ENCODE peak calls at places on chromosome 3, in ten cellular contexts. One of them, this sample, is unnamed.

GRCh38 chr3:47583320-47584075 is 4.8 kb upstream of the CSPG5 start:
- DNase-seq in foreskin fibroblast: peak; percentile 57
- DNase-seq in CD8-positive, alpha-beta T cell: no peak
- DNase-seq in suprapubic skin: no peak
- DNase-seq in left ventricle myocardium inferior: no peak
- DNase-seq in lung: no peak
- DNase-seq in stomach: no peak
- DNase-seq in body of pancreas: no peak
- DNase-seq in astrocyte of the spinal cord: no peak
- DNase-seq in fibroblast of villous mesenchyme: no peak
- DNase-seq in this sample: no peak

GRCh38 chr3:194481103-194481502 is 5.7 kb downstream of the ATP13A3 start:
- DNase-seq in foreskin fibroblast: peak; percentile 76
- DNase-seq in CD8-positive, alpha-beta T cell: no peak
- DNase-seq in suprapubic skin: no peak
- DNase-seq in left ventricle myocardium inferior: no peak
- DNase-seq in lung: no peak
- DNase-seq in stomach: no peak
- DNase-seq in body of pancreas: no peak
- DNase-seq in astrocyte of the spinal cord: peak; percentile 68
- DNase-seq in fibroblast of villous mesenchyme: peak; percentile 81
- DNase-seq in this sample: no peak

GRCh38 chr3:32104492-32104891 is 1.9 kb upstream of the GPD1L start:
- DNase-seq in foreskin fibroblast: peak; percentile 8
- DNase-seq in CD8-positive, alpha-beta T cell: no peak
- DNase-seq in suprapubic skin: no peak
- DNase-seq in left ventricle myocardium inferior: no peak
- DNase-seq in lung: no peak
- DNase-seq in stomach: no peak
- DNase-seq in body of pancreas: no peak
- DNase-seq in astrocyte of the spinal cord: no peak
- DNase-seq in fibroblast of villous mesenchyme: no peak
- DNase-seq in this sample: no peak

GRCh38 chr3:156678216-156678615 is 3.8 kb downstream of the TIPARP start:
- DNase-seq in foreskin fibroblast: no peak
- DNase-seq in CD8-positive, alpha-beta T cell: no peak
- DNase-seq in suprapubic skin: no peak
- DNase-seq in left ventricle myocardium inferior: no peak
- DNase-seq in lung: no peak
- DNase-seq in stomach: no peak
- DNase-seq in body of pancreas: no peak
- DNase-seq in astrocyte of the spinal cord: no peak
- DNase-seq in fibroblast of villous mesenchyme: no peak
- DNase-seq in this sample: no peak

GRCh38 chr3:191239439-191240035 is 40.5 kb downstream of the OSTN start:
- DNase-seq in foreskin fibroblast: peak; percentile 22
- DNase-seq in CD8-positive, alpha-beta T cell: no peak
- DNase-seq in suprapubic skin: no peak
- DNase-seq in left ventricle myocardium inferior: no peak
- DNase-seq in lung: no peak
- DNase-seq in stomach: no peak
- DNase-seq in body of pancreas: no peak
- DNase-seq in astrocyte of the spinal cord: no peak
- DNase-seq in fibroblast of villous mesenchyme: no peak
- DNase-seq in this sample: no peak

GRCh38 chr3:188348445-188349244 is 194.7 kb downstream of the LPP start:
- DNase-seq in foreskin fibroblast: peak; percentile 91
- DNase-seq in CD8-positive, alpha-beta T cell: no peak
- DNase-seq in suprapubic skin: peak; percentile 75
- DNase-seq in left ventricle myocardium inferior: peak; percentile 84
- DNase-seq in lung: no peak
- DNase-seq in stomach: peak; percentile 73
- DNase-seq in body of pancreas: peak; percentile 73
- DNase-seq in astrocyte of the spinal cord: peak; percentile 94
- DNase-seq in fibroblast of villous mesenchyme: peak; percentile 95
- DNase-seq in this sample: no peak

GRCh38 chr3:46705751-46706572 is 4.8 kb downstream of the TMIE start:
- DNase-seq in foreskin fibroblast: peak; percentile 81
- DNase-seq in CD8-positive, alpha-beta T cell: no peak
- DNase-seq in suprapubic skin: peak; percentile 50
- DNase-seq in left ventricle myocardium inferior: peak; percentile 13
- DNase-seq in lung: no peak
- DNase-seq in stomach: no peak
- DNase-seq in body of pancreas: no peak
- DNase-seq in astrocyte of the spinal cord: peak; percentile 43
- DNase-seq in fibroblast of villous mesenchyme: peak; percentile 51
- DNase-seq in this sample: peak; percentile 46

GRCh38 chr3:72887378-72887722 is 496 bp upstream of the GXYLT2 start:
- DNase-seq in foreskin fibroblast: peak; percentile 31
- DNase-seq in CD8-positive, alpha-beta T cell: no peak
- DNase-seq in suprapubic skin: no peak
- DNase-seq in left ventricle myocardium inferior: no peak
- DNase-seq in lung: no peak
- DNase-seq in stomach: no peak
- DNase-seq in body of pancreas: no peak
- DNase-seq in astrocyte of the spinal cord: peak; percentile 50
- DNase-seq in fibroblast of villous mesenchyme: no peak
- DNase-seq in this sample: no peak

GRCh38 chr3:10417849-10418248 is 87.5 kb downstream of the ATP2B2 start:
- DNase-seq in foreskin fibroblast: peak; percentile 35
- DNase-seq in CD8-positive, alpha-beta T cell: no peak
- DNase-seq in suprapubic skin: no peak
- DNase-seq in left ventricle myocardium inferior: no peak
- DNase-seq in lung: no peak
- DNase-seq in stomach: no peak
- DNase-seq in body of pancreas: no peak
- DNase-seq in astrocyte of the spinal cord: peak; percentile 16
- DNase-seq in fibroblast of villous mesenchyme: peak; percentile 13
- DNase-seq in this sample: no peak
- TF ChIP-seq CTCF in foreskin fibroblast: peak; percentile 15
- TF ChIP-seq CTCF in CD8-positive, alpha-beta T cell: no peak
- TF ChIP-seq CTCF in suprapubic skin: no peak
- TF ChIP-seq CTCF in left ventricle myocardium inferior: peak; percentile 16
- TF ChIP-seq CTCF in lung: no peak
- TF ChIP-seq CTCF in stomach: no peak
- TF ChIP-seq CTCF in body of pancreas: peak; percentile 26
- TF ChIP-seq CTCF in astrocyte of the spinal cord: peak; percentile 16
- TF ChIP-seq CTCF in fibroblast of villous mesenchyme: no peak
- TF ChIP-seq CTCF in this sample: no peak

GRCh38 chr3:196163687-196164493 is 47.3 kb downstream of the ZDHHC19 start:
- DNase-seq in foreskin fibroblast: no peak
- DNase-seq in CD8-positive, alpha-beta T cell: no peak
- DNase-seq in suprapubic skin: no peak
- DNase-seq in left ventricle myocardium inferior: peak; percentile 46
- DNase-seq in lung: peak; percentile 54
- DNase-seq in stomach: no peak
- DNase-seq in body of pancreas: no peak
- DNase-seq in astrocyte of the spinal cord: no peak
- DNase-seq in fibroblast of villous mesenchyme: peak; percentile 91
- DNase-seq in this sample: peak; percentile 72

GRCh38 chr3:196168808-196169391 is 42.3 kb downstream of the ZDHHC19 start:
- DNase-seq in foreskin fibroblast: no peak
- DNase-seq in CD8-positive, alpha-beta T cell: no peak
- DNase-seq in suprapubic skin: no peak
- DNase-seq in left ventricle myocardium inferior: no peak
- DNase-seq in lung: no peak
- DNase-seq in stomach: peak; percentile 82
- DNase-seq in body of pancreas: peak; percentile 79
- DNase-seq in astrocyte of the spinal cord: peak; percentile 29
- DNase-seq in fibroblast of villous mesenchyme: no peak
- DNase-seq in this sample: no peak

GRCh38 chr3:196165850-196166249 is 45.4 kb downstream of the ZDHHC19 start:
- DNase-seq in foreskin fibroblast: no peak
- DNase-seq in CD8-positive, alpha-beta T cell: no peak
- DNase-seq in suprapubic skin: no peak
- DNase-seq in left ventricle myocardium inferior: no peak
- DNase-seq in lung: no peak
- DNase-seq in stomach: no peak
- DNase-seq in body of pancreas: no peak
- DNase-seq in astrocyte of the spinal cord: no peak
- DNase-seq in fibroblast of villous mesenchyme: no peak
- DNase-seq in this sample: peak; percentile 14

GRCh38 chr3:196164576-196164975 is 46.6 kb downstream of the ZDHHC19 start:
- DNase-seq in foreskin fibroblast: no peak
- DNase-seq in CD8-positive, alpha-beta T cell: no peak
- DNase-seq in suprapubic skin: no peak
- DNase-seq in left ventricle myocardium inferior: no peak
- DNase-seq in lung: no peak
- DNase-seq in stomach: no peak
- DNase-seq in body of pancreas: no peak
- DNase-seq in astrocyte of the spinal cord: no peak
- DNase-seq in fibroblast of villous mesenchyme: no peak
- DNase-seq in this sample: no peak

DNA sequence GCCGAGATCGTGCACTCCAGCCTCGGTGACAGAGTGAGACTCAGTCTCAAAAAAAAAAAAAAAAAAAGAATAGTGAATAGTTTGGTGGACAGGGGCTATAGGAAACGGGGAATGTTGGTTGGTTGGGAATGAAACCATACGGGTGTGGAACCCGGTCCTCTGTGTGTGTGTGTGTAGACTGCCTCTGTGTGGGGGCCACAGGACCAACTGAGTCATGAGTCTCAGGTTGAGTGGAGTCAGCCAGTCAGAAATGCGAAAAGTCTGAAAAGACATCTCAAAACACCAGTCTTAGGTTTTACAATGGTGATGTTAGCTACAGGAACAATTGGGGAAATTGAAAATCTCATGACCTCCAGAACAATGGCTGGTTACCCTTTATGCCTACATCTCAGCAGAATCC is 44.5 kb downstream of the ZDHHC19 start:
- DNase-seq in foreskin fibroblast: no peak
- DNase-seq in CD8-positive, alpha-beta T cell: no peak
- DNase-seq in suprapubic skin: no peak
- DNase-seq in left ventricle myocardium inferior: no peak
- DNase-seq in lung: no peak
- DNase-seq in stomach: no peak
- DNase-seq in body of pancreas: no peak
- DNase-seq in astrocyte of the spinal cord: no peak
- DNase-seq in fibroblast of villous mesenchyme: no peak
- DNase-seq in this sample: no peak
- H3K4me3 ChIP-seq in foreskin fibroblast: no peak overlapping the region
- H3K4me3 ChIP-seq in CD8-positive, alpha-beta T cell: no peak overlapping the region
- H3K4me3 ChIP-seq in suprapubic skin: no peak overlapping the region
- H3K4me3 ChIP-seq in left ventricle myocardium inferior: no peak overlapping the region
- H3K4me3 ChIP-seq in lung: no peak overlapping the region
- H3K4me3 ChIP-seq in stomach: no peak overlapping the region
- H3K4me3 ChIP-seq in body of pancreas: no peak overlapping the region
- H3K4me3 ChIP-seq in astrocyte of the spinal cord: no peak overlapping the region
- H3K4me3 ChIP-seq in fibroblast of villous mesenchyme: no peak overlapping the region
- H3K4me3 ChIP-seq in this sample: no peak overlapping the region

GRCh38 chr3:16513141-16514020 is at the start of gene RFTN1:
- DNase-seq in foreskin fibroblast: peak; percentile 89
- DNase-seq in CD8-positive, alpha-beta T cell: peak; percentile 30
- DNase-seq in suprapubic skin: peak; percentile 73
- DNase-seq in left ventricle myocardium inferior: peak; percentile 64
- DNase-seq in lung: peak; percentile 63
- DNase-seq in stomach: peak; percentile 31
- DNase-seq in body of pancreas: peak; percentile 17
- DNase-seq in astrocyte of the spinal cord: peak; percentile 60
- DNase-seq in fibroblast of villous mesenchyme: peak; percentile 69
- DNase-seq in this sample: peak; percentile 53

GRCh38 chr3:16512435-16513140 is 911 bp downstream of the RFTN1 start:
- DNase-seq in foreskin fibroblast: peak; percentile 68
- DNase-seq in CD8-positive, alpha-beta T cell: peak; percentile 31
- DNase-seq in suprapubic skin: peak; percentile 71
- DNase-seq in left ventricle myocardium inferior: peak; percentile 67
- DNase-seq in lung: peak; percentile 61
- DNase-seq in stomach: peak; percentile 26
- DNase-seq in body of pancreas: peak; percentile 20
- DNase-seq in astrocyte of the spinal cord: peak; percentile 20
- DNase-seq in fibroblast of villous mesenchyme: peak; percentile 43
- DNase-seq in this sample: peak; percentile 37

GRCh38 chr3:16509721-16510619 is 3.5 kb downstream of the RFTN1 start:
- DNase-seq in foreskin fibroblast: no peak
- DNase-seq in CD8-positive, alpha-beta T cell: no peak
- DNase-seq in suprapubic skin: no peak
- DNase-seq in left ventricle myocardium inferior: no peak
- DNase-seq in lung: no peak
- DNase-seq in stomach: no peak
- DNase-seq in body of pancreas: no peak
- DNase-seq in astrocyte of the spinal cord: no peak
- DNase-seq in fibroblast of villous mesenchyme: no peak
- DNase-seq in this sample: no peak

GRCh38 chr3:16510620-16511319 is 2.7 kb downstream of the RFTN1 start:
- DNase-seq in foreskin fibroblast: no peak
- DNase-seq in CD8-positive, alpha-beta T cell: no peak
- DNase-seq in suprapubic skin: no peak
- DNase-seq in left ventricle myocardium inferior: no peak
- DNase-seq in lung: no peak
- DNase-seq in stomach: no peak
- DNase-seq in body of pancreas: no peak
- DNase-seq in astrocyte of the spinal cord: no peak
- DNase-seq in fibroblast of villous mesenchyme: no peak
- DNase-seq in this sample: no peak

DNA sequence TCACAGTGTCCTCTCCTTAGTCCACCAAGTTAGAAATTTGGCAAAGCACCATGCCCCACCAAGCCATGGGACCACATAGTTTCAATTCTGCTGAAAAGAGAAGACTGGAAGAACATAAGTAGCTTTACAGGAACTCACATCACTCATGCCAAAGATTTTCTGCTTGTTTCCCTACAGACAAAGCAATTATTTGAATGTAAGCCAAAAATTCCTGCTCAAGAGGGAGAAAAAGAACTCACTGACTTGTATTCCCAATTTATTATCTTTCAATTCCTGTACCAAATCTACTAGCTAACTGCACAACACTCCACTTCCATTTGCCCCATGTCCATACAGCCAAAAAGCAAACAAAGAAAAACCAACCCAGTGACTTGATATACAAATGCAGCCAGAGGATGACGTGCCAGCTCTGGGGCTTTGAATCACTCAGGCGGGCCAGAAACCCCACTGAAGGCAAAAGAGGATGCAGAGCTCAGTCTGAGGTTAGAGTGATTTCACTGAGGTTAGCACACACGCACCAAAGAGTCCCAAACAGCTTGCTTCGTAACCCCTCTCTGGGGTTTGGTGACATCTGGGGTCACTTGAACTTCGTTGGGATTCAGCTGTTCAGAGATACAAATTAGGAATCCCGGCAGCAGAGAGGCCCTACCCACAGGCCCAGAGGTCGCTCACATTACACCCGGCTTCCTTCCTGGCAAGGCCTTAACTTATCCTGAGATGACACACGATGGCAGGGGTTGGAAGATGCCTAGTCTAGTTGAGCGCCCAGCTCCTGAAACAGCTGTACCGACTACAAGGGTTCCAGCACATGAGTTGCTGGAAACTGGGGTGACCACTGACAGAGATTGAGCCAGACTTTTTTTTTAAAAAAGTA is 1.7 kb downstream of the RFTN1 start:
- DNase-seq in foreskin fibroblast: peak; percentile 89
- DNase-seq in CD8-positive, alpha-beta T cell: peak; percentile 64
- DNase-seq in suprapubic skin: peak; percentile 80
- DNase-seq in left ventricle myocardium inferior: peak; percentile 62
- DNase-seq in lung: peak; percentile 53
- DNase-seq in stomach: peak; percentile 56
- DNase-seq in body of pancreas: peak; percentile 28
- DNase-seq in astrocyte of the spinal cord: peak; percentile 89
- DNase-seq in fibroblast of villous mesenchyme: peak; percentile 88
- DNase-seq in this sample: peak; percentile 77
- TF ChIP-seq CTCF in foreskin fibroblast: no peak
- TF ChIP-seq CTCF in CD8-positive, alpha-beta T cell: no peak
- TF ChIP-seq CTCF in suprapubic skin: no peak
- TF ChIP-seq CTCF in left ventricle myocardium inferior: no peak
- TF ChIP-seq CTCF in lung: no peak
- TF ChIP-seq CTCF in stomach: no peak
- TF ChIP-seq CTCF in body of pancreas: no peak
- TF ChIP-seq CTCF in astrocyte of the spinal cord: no peak
- TF ChIP-seq CTCF in fibroblast of villous mesenchyme: no peak
- TF ChIP-seq CTCF in this sample: no peak

GRCh38 chr3:112638327-112639020 is 2.5 kb downstream of the CCDC80 start:
- DNase-seq in foreskin fibroblast: no peak
- DNase-seq in CD8-positive, alpha-beta T cell: no peak
- DNase-seq in suprapubic skin: peak; percentile 79
- DNase-seq in left ventricle myocardium inferior: peak; percentile 39
- DNase-seq in lung: no peak
- DNase-seq in stomach: no peak
- DNase-seq in body of pancreas: no peak
- DNase-seq in astrocyte of the spinal cord: no peak
- DNase-seq in fibroblast of villous mesenchyme: no peak
- DNase-seq in this sample: no peak

GRCh38 chr3:112639451-112640332 is 1.3 kb downstream of the CCDC80 start:
- DNase-seq in foreskin fibroblast: no peak
- DNase-seq in CD8-positive, alpha-beta T cell: no peak
- DNase-seq in suprapubic skin: peak; percentile 67
- DNase-seq in left ventricle myocardium inferior: no peak
- DNase-seq in lung: no peak
- DNase-seq in stomach: no peak
- DNase-seq in body of pancreas: no peak
- DNase-seq in astrocyte of the spinal cord: no peak
- DNase-seq in fibroblast of villous mesenchyme: no peak
- DNase-seq in this sample: no peak

GRCh38 chr3:112640333-112640863 is 545 bp downstream of the CCDC80 start:
- DNase-seq in foreskin fibroblast: peak; percentile 91
- DNase-seq in CD8-positive, alpha-beta T cell: no peak
- DNase-seq in suprapubic skin: no peak
- DNase-seq in left ventricle myocardium inferior: no peak
- DNase-seq in lung: no peak
- DNase-seq in stomach: no peak
- DNase-seq in body of pancreas: no peak
- DNase-seq in astrocyte of the spinal cord: peak; percentile 81
- DNase-seq in fibroblast of villous mesenchyme: peak; percentile 93
- DNase-seq in this sample: no peak

GRCh38 chr3:112635674-112636073 is 5.3 kb downstream of the CCDC80 start:
- DNase-seq in foreskin fibroblast: peak; percentile 88
- DNase-seq in CD8-positive, alpha-beta T cell: no peak
- DNase-seq in suprapubic skin: no peak
- DNase-seq in left ventricle myocardium inferior: no peak
- DNase-seq in lung: no peak
- DNase-seq in stomach: no peak
- DNase-seq in body of pancreas: no peak
- DNase-seq in astrocyte of the spinal cord: peak; percentile 91
- DNase-seq in fibroblast of villous mesenchyme: peak; percentile 93
- DNase-seq in this sample: no peak

GRCh38 chr3:112637700-112638099 is 3.2 kb downstream of the CCDC80 start:
- DNase-seq in foreskin fibroblast: no peak
- DNase-seq in CD8-positive, alpha-beta T cell: no peak
- DNase-seq in suprapubic skin: no peak
- DNase-seq in left ventricle myocardium inferior: no peak
- DNase-seq in lung: no peak
- DNase-seq in stomach: no peak
- DNase-seq in body of pancreas: no peak
- DNase-seq in astrocyte of the spinal cord: no peak
- DNase-seq in fibroblast of villous mesenchyme: no peak
- DNase-seq in this sample: no peak
- H3K4me3 ChIP-seq in foreskin fibroblast: peak overlapping the region; percentile 73
- H3K4me3 ChIP-seq in CD8-positive, alpha-beta T cell: no peak overlapping the region
- H3K4me3 ChIP-seq in suprapubic skin: peak overlapping the region; percentile 49
- H3K4me3 ChIP-seq in left ventricle myocardium inferior: peak overlapping the region; percentile 63
- H3K4me3 ChIP-seq in lung: peak overlapping the region; percentile 14
- H3K4me3 ChIP-seq in stomach: peak overlapping the region; percentile 33
- H3K4me3 ChIP-seq in body of pancreas: no peak overlapping the region
- H3K4me3 ChIP-seq in astrocyte of the spinal cord: peak overlapping the region; percentile 74
- H3K4me3 ChIP-seq in fibroblast of villous mesenchyme: peak overlapping the region; percentile 76
- H3K4me3 ChIP-seq in this sample: no peak overlapping the region